ENCODE peak calls at places on chromosome 12, in ten cellular contexts. K, H, R, S, J, X, G, U, E and B are unnamed samples.

GRCh38 chr12:12804432-12804886 is 8.7 kb upstream of the DDX47 start:
- DNase-seq in K (peak), U (peak), X (no peak), S (peak), J (no peak), H (no peak), G (no peak), R (no peak), E (peak), B (peak)

GRCh38 chr12:63400746-63401145 is 249.7 kb upstream of the AVPR1A start:
- DNase-seq in K (peak), E (peak), U (peak), S (peak), G (no peak), R (no peak), J (no peak), X (no peak), H (no peak), B (no peak)

GRCh38 chr12:27388650-27389049 is 56.0 kb downstream of the BMAL2 start:
- DNase-seq in R (no peak), S (no peak), E (no peak), G (no peak), K (no peak), U (no peak), J (no peak), X (no peak), H (no peak), B (no peak)

GRCh38 chr12:101045486-101046474 is 164.3 kb downstream of the SLC5A8 start:
- DNase-seq in H (no peak), U (no peak), G (no peak), K (peak), X (no peak), J (no peak), R (no peak), S (no peak), E (peak), B (peak)

GRCh38 chr12:131688845-131689154 is 22.1 kb upstream of the SFSWAP start:
- DNase-seq in K (no peak), E (no peak), J (no peak), R (no peak), X (no peak), U (no peak), H (no peak), G (no peak), S (no peak), B (no peak)

GRCh38 chr12:69290545-69291277 is 51.3 kb downstream of the CPSF6 start:
- DNase-seq in G (peak), R (peak), X (peak), E (peak), K (peak), U (peak), H (peak), J (peak), S (peak), B (peak)

GRCh38 chr12:54421175-54421872 is 2.3 kb upstream of the ITGA5 start:
- DNase-seq in U (no peak), J (peak), G (no peak), E (no peak), X (peak), H (peak), S (no peak), R (no peak), K (peak), B (no peak)

GRCh38 chr12:19970116-19970515 is 398.2 kb upstream of the PDE3A start:
- DNase-seq in E (peak), R (no peak), X (no peak), H (no peak), K (peak), J (no peak), S (peak), U (no peak), G (no peak), B (peak)

GRCh38 chr12:52032431-52032796 is 18.8 kb upstream of the NR4A1 start:
- DNase-seq in E (peak), G (no peak), J (peak), R (no peak), X (no peak), S (peak), U (peak), H (peak), K (peak), B (peak)

GRCh38 chr12:94832780-94833760 is 170.4 kb downstream of the NDUFA12 start:
- DNase-seq in S (no peak), U (peak), G (no peak), R (peak), K (peak), X (no peak), J (peak), E (no peak), H (no peak), B (no peak)

GRCh38 chr12:43880547-43880946 is 44.7 kb downstream of the TMEM117 start:
- DNase-seq in J (no peak), K (no peak), H (no peak), G (no peak), X (no peak), E (no peak), S (no peak), R (no peak), U (no peak), B (no peak)

GRCh38 chr12:110258466-110258865 is 22.6 kb upstream of the ATP2A2 start:
- DNase-seq in S (no peak), J (no peak), E (no peak), G (no peak), U (no peak), K (no peak), R (no peak), H (no peak), X (no peak), B (no peak)

GRCh38 chr12:116094475-116094874 is 183.0 kb downstream of the MED13L start:
- DNase-seq in E (no peak), R (no peak), X (no peak), U (no peak), G (no peak), H (no peak), S (no peak), J (no peak), K (no peak), B (no peak)

GRCh38 chr12:67568055-67568454 is 80.5 kb upstream of the DYRK2 start:
- DNase-seq in S (no peak), X (no peak), U (no peak), K (no peak), H (no peak), G (no peak), R (no peak), J (no peak), E (no peak), B (no peak)

GRCh38 chr12:57133013-57133569 is 4.8 kb downstream of the LRP1 start:
- DNase-seq in E (no peak), J (no peak), G (no peak), K (peak), U (no peak), S (peak), X (no peak), R (no peak), H (no peak), B (peak)

GRCh38 chr12:76264617-76265016 is 83.6 kb downstream of the BBS10 start:
- DNase-seq in K (peak), H (no peak), E (peak), U (no peak), J (no peak), R (no peak), S (no peak), X (no peak), G (no peak), B (peak)

GRCh38 chr12:125208942-125209341 is 143.7 kb downstream of the AACS start:
- DNase-seq in E (no peak), J (no peak), U (no peak), K (no peak), G (no peak), X (no peak), H (no peak), R (no peak), S (no peak), B (no peak)

GRCh38 chr12:108080363-108080762 is 48.7 kb upstream of the WSCD2 start:
- DNase-seq in X (no peak), K (no peak), E (no peak), R (no peak), H (no peak), U (no peak), S (no peak), G (no peak), J (no peak), B (no peak)

GRCh38 chr12:121766290-121767039 is 27.0 kb downstream of the RHOF start:
- DNase-seq in R (no peak), U (no peak), E (no peak), X (no peak), S (no peak), H (no peak), J (no peak), K (peak), G (no peak), B (no peak)

GRCh38 chr12:115383668-115384067 is 699.7 kb upstream of the TBX3 start:
- DNase-seq in G (no peak), E (peak), K (peak), U (peak), S (peak), R (no peak), J (peak), H (no peak), X (no peak), B (peak)

GRCh38 chr12:47912575-47912974 is 7.8 kb upstream of the VDR start:
- DNase-seq in U (no peak), X (no peak), E (no peak), K (no peak), G (no peak), S (no peak), R (no peak), J (no peak), H (peak), B (no peak)

GRCh38 chr12:97194551-97194950 is 268.1 kb upstream of the RMST start:
- DNase-seq in G (no peak), S (no peak), K (no peak), U (no peak), H (no peak), R (no peak), E (peak), X (no peak), J (no peak), B (no peak)

GRCh38 chr12:6952121-6952859 is 1.1 kb downstream of the PTPN6 start:
- DNase-seq in R (no peak), U (no peak), G (no peak), K (no peak), E (no peak), S (no peak), X (no peak), J (no peak), H (no peak), B (no peak)

GRCh38 chr12:54357802-54358619 is 6.3 kb downstream of the GPR84 start:
- DNase-seq in X (no peak), K (no peak), G (no peak), R (no peak), H (no peak), J (no peak), S (no peak), E (no peak), U (peak), B (no peak)

GRCh38 chr12:54352022-54352531 is 12.2 kb downstream of the GPR84 start:
- DNase-seq in U (no peak), K (peak), J (no peak), X (peak), H (no peak), E (no peak), S (no peak), G (no peak), R (peak), B (peak)

GRCh38 chr12:78430501-78430900 is 434.1 kb upstream of the SYT1 start:
- DNase-seq in E (no peak), U (no peak), J (no peak), R (no peak), H (no peak), X (no peak), S (no peak), G (no peak), K (no peak), B (no peak)

GRCh38 chr12:55927588-55928502 is at the start of gene PYM1:
- DNase-seq in J (peak), X (peak), S (peak), K (peak), E (peak), U (peak), G (peak), R (peak), H (peak), B (peak)

GRCh38 chr12:113819495-113819894 is 146.6 kb downstream of the RBM19 start:
- DNase-seq in E (no peak), K (no peak), J (no peak), H (no peak), R (no peak), U (no peak), G (no peak), S (no peak), X (no peak), B (no peak)

GRCh38 chr12:85676816-85677749 is 159.1 kb downstream of the RASSF9 start:
- DNase-seq in R (no peak), S (no peak), K (no peak), J (no peak), E (no peak), H (no peak), X (no peak), U (peak), G (no peak), B (no peak)

GRCh38 chr12:117914686-117915085 is 54.1 kb downstream of the KSR2 start:
- DNase-seq in K (no peak), U (no peak), H (no peak), X (no peak), E (no peak), R (no peak), S (no peak), J (no peak), G (no peak), B (no peak)

DNA sequence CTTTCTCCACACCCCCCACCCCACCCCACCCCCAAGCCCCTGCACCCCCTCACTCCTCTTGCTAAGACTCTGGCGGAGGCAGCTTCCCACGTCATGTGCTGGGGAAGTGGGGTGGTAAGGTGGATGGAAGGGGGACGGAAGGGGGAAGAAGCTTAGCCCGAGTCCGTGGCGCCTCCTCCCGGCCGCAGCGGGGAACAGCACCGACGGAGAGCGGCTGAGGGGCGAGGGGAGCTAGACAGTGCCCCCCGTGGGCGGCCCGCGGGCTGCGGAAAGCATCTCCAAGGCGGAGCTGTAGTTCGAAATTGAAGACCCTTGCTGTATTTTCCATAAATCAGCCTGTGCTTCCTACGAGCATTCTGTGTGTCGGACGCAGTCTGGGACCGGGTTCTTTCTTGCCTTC is 608 bp upstream of the GRIN2B start:
- DNase-seq in K (no peak), R (peak), U (no peak), J (no peak), X (no peak), E (no peak), H (no peak), G (no peak), S (no peak), B (no peak)
- TF ChIP-seq CTCF in K (no peak), R (peak), U (no peak), J (no peak), X (peak), E (peak), H (no peak), G (no peak), S (peak), B (no peak)

DNA sequence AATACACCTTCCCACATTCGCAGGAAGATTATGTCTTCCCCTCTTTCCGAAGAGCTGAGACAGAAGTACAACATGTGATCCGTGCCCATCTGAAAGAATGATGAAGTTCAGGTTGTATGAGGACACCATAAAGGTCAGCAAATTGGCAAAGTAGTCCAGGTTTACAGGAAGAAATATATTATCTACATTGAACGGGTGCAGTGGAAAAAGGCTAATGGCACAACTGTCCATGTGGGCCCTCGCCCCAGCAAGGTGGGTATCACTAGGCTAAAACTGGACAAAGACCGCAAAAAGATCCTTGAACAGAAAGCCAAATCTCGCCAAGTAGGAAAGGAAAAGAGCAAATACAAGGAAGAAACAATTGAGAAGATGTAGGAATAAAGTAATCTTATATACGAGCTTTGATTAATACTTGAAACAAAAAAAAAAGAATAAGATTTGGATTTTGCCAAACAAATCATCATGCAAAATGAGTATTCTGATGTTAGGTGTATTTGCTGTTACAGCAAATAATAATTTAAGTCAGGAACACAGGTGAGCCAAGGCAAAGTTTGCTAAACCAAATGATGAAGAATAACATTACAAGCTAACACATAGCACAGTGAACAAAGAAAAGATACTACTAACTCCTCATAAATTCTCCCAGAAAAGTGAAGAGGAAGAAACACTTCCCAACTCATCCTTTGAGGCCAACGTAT is 30.6 kb downstream of the FAM186A start:
- DNase-seq in U (no peak), X (no peak), G (no peak), J (no peak), S (no peak), E (no peak), H (no peak), K (no peak), R (no peak), B (no peak)
- H3K4me3 ChIP-seq in U (no peak), X (no peak), G (no peak), J (no peak), S (no peak), E (no peak), H (no peak), K (no peak), R (no peak), B (no peak)

GRCh38 chr12:30822385-30823139 is 67.8 kb upstream of the CAPRIN2 start:
- DNase-seq in J (peak), E (peak), X (peak), H (peak), G (no peak), R (peak), U (no peak), K (peak), S (peak), B (peak)
- TF ChIP-seq CTCF in J (no peak), E (peak), X (no peak), H (no peak), G (no peak), R (peak), U (no peak), K (no peak), S (no peak), B (no peak)

DNA sequence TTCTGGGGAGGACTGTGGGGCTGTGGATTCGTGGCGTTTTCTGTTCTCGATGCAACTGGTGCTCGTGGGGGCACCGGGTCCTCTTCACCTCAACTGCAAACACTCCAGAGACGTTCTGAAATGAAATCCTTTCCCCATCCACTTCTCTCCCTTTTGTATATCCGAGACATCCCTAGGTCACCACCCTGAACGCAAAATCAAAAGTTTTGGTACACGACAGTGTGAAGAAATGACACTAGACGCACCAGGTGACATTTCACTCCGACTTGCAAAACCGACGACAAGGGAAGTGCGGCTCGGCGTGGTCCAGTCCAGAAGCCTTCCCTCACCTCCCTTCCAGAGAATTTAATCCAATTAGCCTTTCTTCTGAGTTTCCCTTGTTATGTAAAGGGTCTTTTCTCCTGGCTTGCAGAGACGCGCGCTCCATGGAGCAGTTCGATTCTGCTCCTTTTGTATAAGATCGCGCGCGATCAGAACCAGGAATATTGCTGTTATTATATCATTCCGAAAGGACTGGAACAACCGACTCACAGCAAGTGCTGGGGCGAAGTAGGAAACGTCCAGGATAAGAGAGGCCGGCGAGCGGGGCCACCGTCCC is 2.5 kb downstream of the RFX4 start:
- DNase-seq in X (no peak), J (no peak), R (no peak), S (no peak), K (no peak), H (no peak), E (no peak), U (no peak), G (no peak), B (no peak)
- H3K4me3 ChIP-seq in X (no peak), J (no peak), R (peak), S (no peak), K (no peak), H (no peak), E (no peak), U (no peak), G (no peak), B (no peak)

DNA sequence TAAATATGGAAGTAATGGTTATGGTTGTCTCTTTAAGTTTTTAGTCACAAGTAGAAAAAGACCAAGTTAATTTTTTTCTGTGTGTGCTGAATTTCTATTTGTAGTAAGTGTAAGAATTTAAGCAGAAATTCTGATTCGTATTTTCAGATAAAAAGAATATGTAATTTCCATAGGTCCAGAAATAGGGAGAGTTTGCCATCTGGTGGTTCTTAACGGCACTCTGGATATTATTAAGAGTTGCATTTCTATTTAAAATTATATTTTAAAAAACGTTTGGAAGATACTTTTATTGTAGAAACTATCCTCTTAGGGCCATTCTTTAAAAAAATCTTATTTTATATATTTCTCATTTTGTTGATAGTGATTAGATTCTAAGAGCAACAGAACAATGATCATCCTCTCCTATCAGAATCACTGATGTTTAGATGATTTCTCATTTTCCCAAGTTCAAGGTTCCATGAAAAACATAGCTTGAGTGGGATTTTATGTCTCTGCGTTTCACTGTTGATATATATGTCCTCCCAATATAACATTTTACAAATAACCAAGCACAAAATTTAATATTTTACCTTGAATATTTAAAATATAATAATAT is 88.3 kb downstream of the LRRK2 start:
- DNase-seq in H (no peak), X (no peak), K (peak), S (no peak), U (peak), R (peak), G (no peak), J (no peak), E (no peak), B (peak)
- TF ChIP-seq CTCF in H (no peak), X (peak), K (peak), S (peak), U (peak), R (peak), G (no peak), J (no peak), E (peak), B (peak)

DNA sequence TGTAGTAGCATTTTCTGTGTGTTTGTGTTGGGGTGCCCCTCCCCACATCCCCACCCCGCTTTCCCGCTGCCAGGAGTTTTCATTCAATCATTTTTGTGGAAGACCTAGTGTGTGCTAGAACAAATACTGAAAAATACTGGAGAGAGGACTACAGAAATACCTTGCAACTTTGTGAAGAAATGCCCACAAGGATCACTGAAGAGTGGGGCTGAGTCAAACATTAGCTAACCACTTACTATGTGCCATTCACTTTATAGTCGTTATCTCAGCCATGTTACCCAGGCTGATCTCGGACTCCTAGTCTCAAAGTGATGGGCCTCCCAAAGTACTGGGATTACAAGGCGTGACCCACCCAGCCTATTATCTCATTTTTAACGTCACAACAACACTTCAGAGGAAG is 559 bp upstream of the LMBR1L start:
- DNase-seq in U (no peak), S (no peak), R (no peak), K (no peak), E (no peak), G (no peak), X (no peak), J (no peak), H (no peak), B (no peak)
- H3K4me3 ChIP-seq in U (peak), S (peak), R (peak), K (peak), E (peak), G (peak), X (no peak), J (no peak), H (peak), B (peak)